ENCODE peak calls at places on chromosome 12, in six cellular contexts. B, R, L, H, W and Z are unnamed samples.

GRCh38 chr12:93722757-93723567 is 45.8 kb downstream of the CRADD start:
- DNase-seq in B (peak; percentile 91), R (no peak), L (no peak), H (peak; percentile 61), W (no peak), Z (no peak)

GRCh38 chr12:51913071-51914033 is 6.0 kb downstream of the ACVRL1 start:
- DNase-seq in B (no peak), R (no peak), L (no peak), H (peak; percentile 55), W (no peak), Z (no peak)

GRCh38 chr12:62192486-62193250 is 67.5 kb upstream of the USP15 start:
- DNase-seq in B (no peak), R (peak; percentile 94), L (peak; percentile 68), H (peak; percentile 56), W (peak; percentile 93), Z (peak; percentile 35)

GRCh38 chr12:71356569-71356968 is 83.0 kb upstream of the LGR5 start:
- DNase-seq in B (no peak), R (no peak), L (no peak), H (no peak), W (no peak), Z (no peak)

GRCh38 chr12:44847888-44848770 is 28.0 kb downstream of the NELL2 start:
- DNase-seq in B (no peak), R (no peak), L (no peak), H (no peak), W (no peak), Z (peak; percentile 69)

GRCh38 chr12:122203301-122203967 is at the start of gene B3GNT4:
- DNase-seq in B (no peak), R (peak; percentile 57), L (peak; percentile 54), H (peak; percentile 82), W (peak; percentile 76), Z (peak; percentile 71)

GRCh38 chr12:124774462-124775167 is 89.0 kb downstream of the SCARB1 start:
- DNase-seq in B (peak; percentile 58), R (no peak), L (no peak), H (no peak), W (peak; percentile 82), Z (peak; percentile 86)

GRCh38 chr12:98939350-98939749 is 294.3 kb downstream of the APAF1 start:
- DNase-seq in B (no peak), R (peak; percentile 4), L (no peak), H (no peak), W (peak; percentile 60), Z (no peak)

GRCh38 chr12:100566887-100567637 is 6.4 kb upstream of the GAS2L3 start:
- DNase-seq in B (no peak), R (no peak), L (no peak), H (no peak), W (no peak), Z (no peak)

GRCh38 chr12:132453361-132454133 is 36.4 kb upstream of the FBRSL1 start:
- DNase-seq in B (no peak), R (no peak), L (no peak), H (no peak), W (no peak), Z (no peak)

GRCh38 chr12:30691122-30691879 is 4.4 kb downstream of the IPO8 start:
- DNase-seq in B (no peak), R (no peak), L (no peak), H (no peak), W (peak; percentile 86), Z (no peak)

GRCh38 chr12:110917961-110918360 is 2.4 kb downstream of the MYL2 start:
- DNase-seq in B (no peak), R (no peak), L (no peak), H (no peak), W (no peak), Z (no peak)

GRCh38 chr12:1065629-1066028 is 74.6 kb downstream of the ERC1 start:
- DNase-seq in B (no peak), R (no peak), L (no peak), H (no peak), W (no peak), Z (no peak)

GRCh38 chr12:6923851-6924250 is 3.9 kb upstream of the ATN1 start:
- DNase-seq in B (no peak), R (no peak), L (no peak), H (no peak), W (no peak), Z (no peak)

GRCh38 chr12:105420046-105420445 is 89.6 kb downstream of the C12orf75 start:
- DNase-seq in B (no peak), R (no peak), L (no peak), H (no peak), W (no peak), Z (no peak)

GRCh38 chr12:85829391-85829790 is 6.8 kb downstream of the RASSF9 start:
- DNase-seq in B (no peak), R (no peak), L (no peak), H (no peak), W (peak; percentile 63), Z (no peak)

GRCh38 chr12:19507823-19508222 is 68.5 kb downstream of the AEBP2 start:
- DNase-seq in B (no peak), R (no peak), L (no peak), H (no peak), W (peak; percentile 68), Z (no peak)

GRCh38 chr12:107296681-107297086 is 203.3 kb upstream of the CRY1 start:
- DNase-seq in B (no peak), R (no peak), L (no peak), H (no peak), W (no peak), Z (no peak)

GRCh38 chr12:2314492-2314891 is 261.7 kb downstream of the CACNA1C start:
- DNase-seq in B (no peak), R (no peak), L (no peak), H (no peak), W (no peak), Z (no peak)

GRCh38 chr12:121801601-121802484 is 2.0 kb upstream of the SETD1B start:
- DNase-seq in B (no peak), R (peak; percentile 87), L (peak; percentile 84), H (no peak), W (peak; percentile 40), Z (no peak)

GRCh38 chr12:48331389-48331788 is 19.3 kb downstream of the ZNF641 start:
- DNase-seq in B (no peak), R (no peak), L (no peak), H (no peak), W (no peak), Z (no peak)

GRCh38 chr12:113359939-113360748 is 1.8 kb downstream of the PLBD2 start:
- DNase-seq in B (no peak), R (no peak), L (no peak), H (no peak), W (peak; percentile 17), Z (no peak)

GRCh38 chr12:8913702-8914032 is 642 bp upstream of the PHC1 start:
- DNase-seq in B (no peak), R (no peak), L (no peak), H (no peak), W (peak; percentile 43), Z (no peak)

GRCh38 chr12:54502485-54502884 is 4.9 kb downstream of the NCKAP1L start:
- DNase-seq in B (no peak), R (no peak), L (no peak), H (no peak), W (no peak), Z (no peak)

GRCh38 chr12:116336542-116337065 is 59.1 kb upstream of the MED13L start:
- DNase-seq in B (no peak), R (no peak), L (no peak), H (no peak), W (no peak), Z (no peak)

GRCh38 chr12:127550271-127550670 is 716.7 kb upstream of the TMEM132C start:
- DNase-seq in B (peak; percentile 44), R (no peak), L (no peak), H (no peak), W (no peak), Z (no peak)

GRCh38 chr12:74337951-74338350 is 199.7 kb upstream of the ATXN7L3B start:
- DNase-seq in B (no peak), R (no peak), L (no peak), H (no peak), W (peak; percentile 62), Z (no peak)

GRCh38 chr12:2387051-2387834 is 334.5 kb downstream of the CACNA1C start:
- DNase-seq in B (no peak), R (no peak), L (no peak), H (no peak), W (peak; percentile 27), Z (no peak)

GRCh38 chr12:123268850-123269249 is 2.8 kb downstream of the CDK2AP1 start:
- DNase-seq in B (no peak), R (no peak), L (no peak), H (no peak), W (no peak), Z (no peak)

GRCh38 chr12:128823216-128823915 is 392 bp downstream of the SLC15A4 start:
- DNase-seq in B (no peak), R (no peak), L (peak; percentile 69), H (peak; percentile 71), W (no peak), Z (peak; percentile 50)

GRCh38 chr12:41706376-41706775 is 438.3 kb downstream of the GXYLT1 start:
- DNase-seq in B (no peak), R (no peak), L (no peak), H (no peak), W (no peak), Z (no peak)

GRCh38 chr12:111409403-111410228 is 3.9 kb downstream of the SH2B3 start:
- DNase-seq in B (peak; percentile 90), R (no peak), L (no peak), H (no peak), W (peak; percentile 79), Z (peak; percentile 59)

GRCh38 chr12:6364037-6364360 is 11.4 kb downstream of the SCNN1A start:
- DNase-seq in B (no peak), R (no peak), L (no peak), H (no peak), W (no peak), Z (no peak)

GRCh38 chr12:5171701-5172100 is 128.0 kb downstream of the KCNA5 start:
- DNase-seq in B (peak; percentile 59), R (no peak), L (peak; percentile 36), H (no peak), W (peak; percentile 61), Z (no peak)

GRCh38 chr12:94614288-94614721 is 36.1 kb downstream of the TMCC3 start:
- DNase-seq in B (peak; percentile 49), R (no peak), L (no peak), H (no peak), W (peak; percentile 17), Z (no peak)

GRCh38 chr12:9992296-9992695 is 6.6 kb downstream of the CLEC1B start:
- DNase-seq in B (no peak), R (no peak), L (no peak), H (no peak), W (no peak), Z (no peak)

GRCh38 chr12:58491296-58491695 is 429.0 kb downstream of the LRIG3 start:
- DNase-seq in B (no peak), R (no peak), L (no peak), H (no peak), W (peak; percentile 69), Z (no peak)